ENCODE peak calls at places on chromosomes 5 and 9, in six cellular contexts. E is fibroblast of lung, W is HCT116, I is hepatocyte, S is GM23248, R is astrocyte. B is an unnamed sample.

GRCh38 chr5:79971156-79971555 is 19.9 kb downstream of the MTX3 start:
- DNase-seq in E (peak; percentile 66), W (no peak), I (no peak), S (peak; percentile 61), R (peak; percentile 74), B (peak; percentile 42)

GRCh38 chr5:180084638-180085561 is 13.3 kb upstream of the RNF130 start:
- DNase-seq in E (no peak), W (no peak), I (peak; percentile 79), S (no peak), R (no peak), B (no peak)

GRCh38 chr5:68242743-68243142 is 27.2 kb downstream of the PIK3R1 start:
- DNase-seq in E (peak; percentile 56), W (no peak), I (no peak), S (no peak), R (peak; percentile 74), B (no peak)

GRCh38 chr9:2340046-2340760 is 281.4 kb upstream of the VLDLR start:
- DNase-seq in E (no peak), W (no peak), I (no peak), S (no peak), R (peak; percentile 12), B (peak; percentile 89)

GRCh38 chr5:82363524-82363923 is 85.4 kb upstream of the RPS23 start:
- DNase-seq in E (no peak), W (no peak), I (no peak), S (no peak), R (no peak), B (no peak)

GRCh38 chr5:80483636-80484232 is 4.2 kb upstream of the FAM151B start:
- DNase-seq in E (no peak), W (no peak), I (no peak), S (no peak), R (no peak), B (no peak)

GRCh38 chr5:38835887-38836286 is 9.9 kb upstream of the OSMR start:
- DNase-seq in E (peak; percentile 34), W (no peak), I (no peak), S (peak; percentile 68), R (peak; percentile 51), B (no peak)

GRCh38 chr5:74017786-74018211 is 391.8 kb downstream of the ARHGEF28 start:
- DNase-seq in E (peak; percentile 9), W (peak; percentile 73), I (peak; percentile 42), S (peak; percentile 89), R (peak; percentile 58), B (peak; percentile 94)

GRCh38 chr5:98638701-98639100 is 134.8 kb upstream of the RGMB start:
- DNase-seq in E (peak; percentile 70), W (no peak), I (no peak), S (peak; percentile 78), R (peak; percentile 95), B (no peak)

GRCh38 chr9:131656356-131657030 is 83.4 kb downstream of the RAPGEF1 start:
- DNase-seq in E (no peak), W (no peak), I (no peak), S (no peak), R (no peak), B (no peak)

GRCh38 chr9:121646992-121647391 is 4.4 kb upstream of the DAB2IP start:
- DNase-seq in E (no peak), W (no peak), I (no peak), S (no peak), R (no peak), B (no peak)

GRCh38 chr5:156399323-156399722 is 72.4 kb downstream of the SGCD start:
- DNase-seq in E (no peak), W (no peak), I (no peak), S (no peak), R (no peak), B (no peak)

GRCh38 chr5:14534773-14535172 is 46.8 kb upstream of the OTULINL start:
- DNase-seq in E (no peak), W (no peak), I (no peak), S (no peak), R (no peak), B (no peak)

GRCh38 chr5:104375345-104375744 is 812.8 kb upstream of the NUDT12 start:
- DNase-seq in E (no peak), W (no peak), I (no peak), S (no peak), R (no peak), B (no peak)

GRCh38 chr9:92512622-92513021 is 23.2 kb downstream of the ECM2 start:
- DNase-seq in E (no peak), W (no peak), I (no peak), S (no peak), R (peak; percentile 72), B (peak; percentile 9)

GRCh38 chr5:67640011-67640410 is 443.4 kb upstream of the CD180 start:
- DNase-seq in E (peak; percentile 32), W (no peak), I (no peak), S (no peak), R (no peak), B (no peak)

GRCh38 chr9:133122935-133123611 is 2.0 kb upstream of the RALGDS start:
- DNase-seq in E (no peak), W (no peak), I (peak; percentile 86), S (peak; percentile 74), R (peak; percentile 30), B (no peak)

GRCh38 chr9:87007711-87008360 is 60.5 kb upstream of the GAS1 start:
- DNase-seq in E (peak; percentile 22), W (no peak), I (no peak), S (peak; percentile 9), R (no peak), B (no peak)

GRCh38 chr9:37591775-37592107 is 656 bp downstream of the TOMM5 start:
- DNase-seq in E (no peak), W (no peak), I (no peak), S (peak; percentile 19), R (no peak), B (no peak)

GRCh38 chr9:36137392-36138004 is 965 bp downstream of the GLIPR2 start:
- DNase-seq in E (peak; percentile 26), W (no peak), I (no peak), S (peak; percentile 62), R (no peak), B (no peak)

GRCh38 chr9:108544866-108545265 is 310.9 kb downstream of the ACTL7B start:
- DNase-seq in E (no peak), W (no peak), I (no peak), S (no peak), R (peak; percentile 52), B (no peak)

GRCh38 chr5:179203248-179203647 is 142.0 kb downstream of the ADAMTS2 start:
- DNase-seq in E (no peak), W (no peak), I (no peak), S (no peak), R (no peak), B (no peak)

GRCh38 chr5:106116682-106117081 is 1554.1 kb downstream of the EFNA5 start:
- DNase-seq in E (peak; percentile 87), W (no peak), I (no peak), S (no peak), R (no peak), B (no peak)

GRCh38 chr9:98374385-98375051 is 119.1 kb upstream of the TBC1D2 start:
- DNase-seq in E (peak; percentile 89), W (no peak), I (peak; percentile 90), S (peak; percentile 97), R (peak; percentile 92), B (peak; percentile 75)

GRCh38 chr9:75889577-75889976 is 896 bp upstream of the PCSK5 start:
- DNase-seq in E (no peak), W (no peak), I (no peak), S (no peak), R (no peak), B (no peak)

DNA sequence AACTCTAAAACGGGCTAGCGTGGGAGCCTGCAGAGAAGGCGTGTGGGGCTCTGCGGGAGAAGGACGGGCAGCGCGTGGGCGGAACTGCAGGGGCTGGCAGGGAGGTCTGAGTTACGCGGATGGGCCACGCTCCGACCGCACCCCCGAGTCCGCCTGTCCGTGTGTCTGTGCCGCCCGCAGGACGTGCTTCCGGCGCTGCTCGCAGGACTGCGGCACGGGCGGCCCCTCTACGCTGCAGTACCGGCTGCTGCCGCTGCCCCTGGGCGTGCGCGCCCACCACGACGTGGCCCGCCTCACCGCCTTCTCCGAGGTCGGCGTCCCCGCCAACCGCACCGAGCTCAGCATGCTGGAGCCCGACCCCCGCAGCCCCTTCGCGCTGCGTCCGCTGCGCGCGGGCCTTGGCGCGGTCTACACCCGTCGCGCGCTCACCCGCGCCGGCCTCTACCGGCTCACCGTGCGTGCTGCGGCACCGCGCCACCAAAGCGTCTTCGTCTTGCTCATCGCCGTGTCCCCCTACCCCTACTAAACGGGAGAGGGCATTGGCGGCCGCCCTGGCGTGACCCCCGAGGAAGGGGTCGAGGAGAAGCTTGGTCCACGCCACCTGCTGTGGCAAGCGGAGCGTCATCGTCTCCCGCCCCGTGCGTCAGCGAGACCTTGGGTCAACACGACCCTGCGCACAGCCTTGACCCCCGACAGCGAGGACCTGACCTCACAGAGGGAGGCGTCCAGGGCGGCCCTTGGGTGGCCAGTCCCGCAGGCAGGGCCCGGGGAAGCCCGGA is 11.4 kb upstream of the ASS1 start:
- DNase-seq in E (peak; percentile 35), W (no peak), I (peak; percentile 79), S (peak; percentile 82), R (peak; percentile 35), B (peak; percentile 21)
- TF ChIP-seq EZH2 in E (peak; percentile 35), W (no peak), I (peak; percentile 77), S (no peak), R (peak; percentile 52), B (no peak)

GRCh38 chr5:11622785-11623184 is 281.5 kb downstream of the CTNND2 start:
- DNase-seq in E (no peak), W (no peak), I (no peak), S (no peak), R (no peak), B (no peak)
- TF ChIP-seq EZH2 in E (no peak), W (no peak), I (no peak), S (no peak), R (no peak), B (no peak)

GRCh38 chr5:85266692-85267091 is 882.0 kb upstream of the EDIL3 start:
- DNase-seq in E (no peak), W (no peak), I (no peak), S (no peak), R (no peak), B (no peak)

GRCh38 chr5:85268194-85268593 is 883.5 kb upstream of the EDIL3 start:
- DNase-seq in E (no peak), W (no peak), I (no peak), S (no peak), R (no peak), B (no peak)

GRCh38 chr5:85263125-85263524 is 878.4 kb upstream of the EDIL3 start:
- DNase-seq in E (no peak), W (no peak), I (no peak), S (no peak), R (no peak), B (no peak)
- TF ChIP-seq EZH2 in E (no peak), W (no peak), I (no peak), S (no peak), R (no peak), B (no peak)

DNA sequence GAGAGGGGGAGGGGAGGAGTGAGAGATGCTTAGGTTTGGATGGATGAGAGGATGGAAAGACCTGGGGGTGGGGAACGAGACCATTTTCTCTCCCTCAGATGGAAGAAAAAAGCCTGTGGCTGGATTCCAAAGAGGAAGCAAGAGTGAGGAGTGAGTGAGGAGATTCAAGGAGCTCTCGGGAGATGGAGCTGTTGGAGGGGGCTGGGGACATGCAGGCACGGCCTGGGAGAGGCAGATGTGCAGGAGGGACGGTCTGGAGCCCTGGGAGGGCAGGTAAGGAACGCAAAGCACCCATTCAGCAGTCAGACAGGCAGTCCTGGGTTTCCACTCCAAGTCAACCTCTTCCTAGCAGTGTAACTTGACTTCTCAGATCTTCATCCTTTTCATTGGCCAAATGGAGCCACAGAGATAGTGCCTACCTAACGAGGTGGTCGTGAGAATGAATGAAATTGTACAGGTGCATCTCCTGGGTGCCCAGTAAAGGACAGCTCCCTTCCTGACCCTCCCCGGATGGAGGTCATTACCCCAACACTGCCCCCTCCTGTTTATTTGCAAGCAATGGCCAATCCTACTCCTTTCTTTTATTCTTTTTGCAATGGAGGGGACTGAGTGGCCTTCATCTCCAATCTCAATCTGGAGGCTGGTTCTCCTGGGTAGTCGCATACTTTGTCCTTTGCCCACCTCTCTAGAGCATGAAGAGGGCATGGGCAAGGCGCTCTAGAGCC is 52.2 kb downstream of the PCDH1 start:
- DNase-seq in E (peak; percentile 18), W (no peak), I (no peak), S (peak; percentile 48), R (no peak), B (no peak)
- TF ChIP-seq EZH2 in E (no peak), W (no peak), I (no peak), S (no peak), R (no peak), B (no peak)